ENCODE peak calls at places on chromosomes 1 and 21, in seven cellular contexts. A is heart right ventricle, Y is PC-9, P is fibroblast of lung, B is lower leg skin, W is ovary, C is H7. S is an unnamed sample.

GRCh38 chr1:119294199-119294598 is 74.4 kb upstream of the HAO2 start:
- DNase-seq in W (no peak), Y (no peak), B (no peak), C (no peak), P (no peak), A (no peak), S (no peak)

GRCh38 chr1:165253818-165254254 is 102.7 kb downstream of the LMX1A start:
- DNase-seq in Y (no peak), C (no peak), B (no peak), P (no peak), W (no peak), A (no peak), S (no peak)

GRCh38 chr1:202241376-202242079 is 47.9 kb downstream of the LGR6 start:
- DNase-seq in C (no peak), W (no peak), B (no peak), Y (peak; percentile 73), A (peak; percentile 14), P (no peak), S (peak; percentile 15)

GRCh38 chr21:19781881-19782652 is 1216.1 kb upstream of the NCAM2 start:
- DNase-seq in C (no peak), Y (no peak), B (no peak), A (no peak), P (no peak), W (no peak), S (no peak)

GRCh38 chr1:107229711-107230110 is 88.9 kb downstream of the NTNG1 start:
- DNase-seq in W (no peak), C (no peak), Y (no peak), B (no peak), P (no peak), A (no peak), S (no peak)

GRCh38 chr21:41210405-41211040 is 42.6 kb downstream of the BACE2 start:
- DNase-seq in A (no peak), W (no peak), C (no peak), B (no peak), Y (no peak), P (peak; percentile 80), S (no peak)

GRCh38 chr1:162927421-162927820 is 66.4 kb upstream of the CCDC190 start:
- DNase-seq in C (no peak), W (no peak), B (no peak), P (no peak), Y (no peak), A (no peak), S (no peak)

GRCh38 chr1:212920246-212920645 is 30.1 kb upstream of the VASH2 start:
- DNase-seq in B (no peak), C (no peak), Y (no peak), P (no peak), W (no peak), A (no peak), S (no peak)

GRCh38 chr1:231206856-231207255 is 34.2 kb upstream of the GNPAT start:
- DNase-seq in W (no peak), P (peak; percentile 12), A (no peak), Y (no peak), B (no peak), C (peak; percentile 64), S (no peak)

GRCh38 chr1:248834343-248834940 is 3.6 kb upstream of the ZNF672 start:
- DNase-seq in B (no peak), Y (no peak), W (no peak), P (no peak), C (no peak), A (no peak), S (no peak)

GRCh38 chr1:238061967-238062613 is 171.4 kb upstream of the ZP4 start:
- DNase-seq in A (no peak), C (no peak), Y (no peak), B (no peak), W (no peak), P (peak; percentile 86), S (no peak)

GRCh38 chr1:160671603-160672002 is 24.8 kb upstream of the SLAMF1 start:
- DNase-seq in A (no peak), P (no peak), C (peak; percentile 51), B (no peak), W (no peak), Y (no peak), S (no peak)

GRCh38 chr1:226736908-226737818 is 1.9 kb downstream of the ITPKB start:
- DNase-seq in B (peak; percentile 25), A (peak; percentile 42), W (peak; percentile 51), Y (peak; percentile 7), P (peak; percentile 51), C (peak; percentile 83), S (peak; percentile 73)

GRCh38 chr1:21341517-21342078 is 51.3 kb upstream of the ECE1 start:
- DNase-seq in Y (no peak), P (no peak), C (no peak), A (no peak), W (peak; percentile 45), B (no peak), S (no peak)

GRCh38 chr1:23868848-23869450 is 859 bp upstream of the FUCA1 start:
- DNase-seq in A (no peak), B (no peak), Y (no peak), C (no peak), P (no peak), W (no peak), S (no peak)

GRCh38 chr1:35428360-35428759 is 128.8 kb downstream of the KIAA0319L start:
- DNase-seq in C (no peak), P (no peak), A (no peak), W (no peak), Y (no peak), B (no peak), S (no peak)

GRCh38 chr1:179493323-179493722 is 82.4 kb downstream of the NPHS2 start:
- DNase-seq in W (no peak), A (no peak), P (peak; percentile 27), C (no peak), Y (no peak), B (no peak), S (no peak)

GRCh38 chr1:3594706-3595377 is 16.5 kb downstream of the MEGF6 start:
- DNase-seq in Y (no peak), B (no peak), W (no peak), P (no peak), C (no peak), A (no peak), S (no peak)

GRCh38 chr1:117398957-117399356 is 31.7 kb downstream of the MAN1A2 start:
- DNase-seq in P (no peak), B (no peak), Y (no peak), W (no peak), A (no peak), C (no peak), S (no peak)

DNA sequence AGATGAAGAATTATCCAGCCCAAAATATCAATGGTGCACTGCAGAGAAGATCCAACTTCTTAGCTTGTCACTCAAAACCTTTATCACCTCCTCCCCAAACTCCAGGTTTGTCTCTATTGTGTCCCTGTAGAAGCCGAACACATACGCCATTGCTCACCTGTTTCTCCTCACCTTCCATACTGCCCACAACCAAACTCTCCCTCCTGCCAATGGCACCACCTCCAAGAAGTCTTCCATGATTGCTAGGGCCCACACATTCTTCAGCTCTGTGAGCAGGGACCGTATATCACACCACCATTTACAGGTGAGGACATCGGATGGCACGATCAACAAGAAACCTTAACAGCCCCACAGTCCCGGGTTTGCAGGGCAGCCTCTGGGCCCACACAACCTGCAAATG is 2.2 kb downstream of the LAPTM5 start:
- DNase-seq in C (no peak), P (no peak), A (no peak), B (no peak), W (no peak), Y (no peak), S (no peak)
- H3K4me3 ChIP-seq in C (no peak overlapping the region), P (no peak overlapping the region), A (no peak overlapping the region), B (no peak overlapping the region), W (no peak overlapping the region), Y (no peak overlapping the region), S (no peak overlapping the region)

GRCh38 chr1:39082140-39082799 is 56.1 kb downstream of the NDUFS5 start:
- DNase-seq in W (no peak), P (no peak), C (peak; percentile 77), Y (no peak), B (no peak), A (no peak), S (no peak)

GRCh38 chr1:39080269-39080826 is 54.2 kb downstream of the NDUFS5 start:
- DNase-seq in A (no peak), Y (no peak), C (no peak), W (no peak), B (no peak), P (no peak), S (no peak)

GRCh38 chr1:39081266-39082139 is 55.4 kb downstream of the NDUFS5 start:
- DNase-seq in C (peak; percentile 89), P (peak; percentile 13), A (no peak), W (peak; percentile 56), B (no peak), Y (peak; percentile 39), S (peak; percentile 60)

GRCh38 chr1:39082811-39083576 is 56.8 kb downstream of the NDUFS5 start:
- DNase-seq in Y (no peak), A (no peak), B (no peak), W (no peak), P (no peak), C (no peak), S (no peak)

DNA sequence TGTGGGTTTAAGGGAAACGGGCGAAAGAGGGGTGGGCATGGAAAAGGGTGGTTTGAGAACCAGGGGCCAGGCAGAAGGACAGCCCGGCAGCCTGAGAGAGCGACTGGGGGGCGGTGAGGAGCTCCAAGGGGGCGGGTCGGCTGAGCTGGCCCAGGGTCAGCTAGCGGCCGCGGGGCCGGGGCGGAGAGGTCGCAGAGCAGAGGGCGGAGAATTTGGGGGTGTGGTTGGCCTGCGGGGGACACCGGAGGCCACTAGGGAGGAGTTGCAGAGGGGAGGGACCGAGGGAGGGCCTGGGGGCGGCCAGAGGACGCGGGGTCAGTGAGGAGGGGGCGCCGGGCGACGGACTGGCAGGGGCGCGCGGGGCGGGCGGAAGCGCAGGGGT is 54.7 kb downstream of the NDUFS5 start:
- DNase-seq in A (no peak), Y (no peak), W (peak; percentile 65), P (no peak), B (no peak), C (peak; percentile 96), S (no peak)
- H3K4me3 ChIP-seq in A (peak overlapping the region; percentile 56), Y (peak overlapping the region; percentile 53), W (peak overlapping the region; percentile 55), P (peak overlapping the region; percentile 61), B (no peak overlapping the region), C (peak overlapping the region; percentile 58), S (peak overlapping the region; percentile 75)

DNA sequence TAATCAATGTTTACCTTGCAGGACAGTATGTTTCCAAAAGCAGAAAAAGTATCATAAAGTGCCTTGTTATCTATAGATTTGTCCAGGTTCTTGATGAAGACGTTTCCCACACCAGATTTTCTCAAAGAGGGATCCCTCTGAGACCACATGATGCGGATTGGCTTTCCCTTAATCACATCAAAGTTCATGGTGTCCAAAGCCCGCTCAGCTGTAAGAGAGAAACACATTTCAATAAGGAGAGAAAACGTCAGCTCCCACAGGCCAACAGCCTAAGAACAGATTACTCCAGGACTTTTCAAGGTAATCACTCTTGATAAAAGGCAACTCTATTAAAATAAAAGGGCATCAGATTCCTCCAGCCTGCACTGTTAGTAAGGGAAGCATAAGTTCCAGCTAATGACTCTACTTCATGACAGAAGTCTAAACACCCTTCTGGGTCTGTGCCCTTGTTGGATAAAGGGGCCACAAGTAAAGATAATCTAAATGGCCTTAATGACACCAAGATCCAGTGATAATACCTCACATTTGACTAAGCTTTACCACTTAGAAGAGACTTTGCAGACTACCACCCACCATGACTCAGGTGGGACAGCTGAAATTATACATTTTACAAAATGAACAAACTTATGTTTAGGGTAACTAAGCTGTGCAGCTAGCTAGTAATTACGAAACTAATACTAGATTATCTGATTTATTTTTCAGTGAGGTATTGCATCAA is 4.1 kb downstream of the PABPC4 start:
- DNase-seq in B (no peak), W (no peak), P (no peak), C (peak; percentile 21), Y (no peak), A (no peak), S (no peak)
- H3K4me3 ChIP-seq in B (no peak overlapping the region), W (no peak overlapping the region), P (peak overlapping the region; percentile 87), C (no peak overlapping the region), Y (peak overlapping the region; percentile 76), A (no peak overlapping the region), S (no peak overlapping the region)

GRCh38 chr1:93746423-93746822 is 64.8 kb upstream of the BCAR3 start:
- DNase-seq in Y (no peak), B (no peak), A (no peak), W (no peak), C (no peak), P (no peak), S (no peak)
- H3K4me3 ChIP-seq in Y (no peak overlapping the region), B (no peak overlapping the region), A (no peak overlapping the region), W (no peak overlapping the region), C (no peak overlapping the region), P (no peak overlapping the region), S (no peak overlapping the region)

S was measured in dorsolateral prefrontal cortex.